ENCODE peak calls at places on chromosomes 16 and 17, in five cellular contexts. B, F, L, U and C are unnamed samples.
A peak's percentile ranks its signal among the peaks of the same experiment; 100 is the strongest.

GRCh38 chr16:75319513-75320401 is 68.3 kb upstream of the BCAR1 start:
- DNase-seq in B (no peak), F (peak; percentile 90), L (peak; percentile 73), U (no peak), C (no peak)

GRCh38 chr16:12398736-12399047 is 405.0 kb downstream of the CPPED1 start:
- DNase-seq in B (no peak), F (no peak), L (no peak), U (no peak), C (no peak)

GRCh38 chr17:82583720-82584234 is 64.2 kb downstream of the FOXK2 start:
- DNase-seq in B (no peak), F (no peak), L (no peak), U (no peak), C (no peak)

GRCh38 chr17:9206989-9207317 is 185.6 kb downstream of the NTN1 start:
- DNase-seq in B (no peak), F (no peak), L (no peak), U (no peak), C (no peak)

GRCh38 chr17:40111221-40112128 is 10.3 kb upstream of the MSL1 start:
- DNase-seq in B (peak; percentile 79), F (peak; percentile 99), L (peak; percentile 77), U (no peak), C (peak; percentile 80)

GRCh38 chr16:74568961-74569631 is 37.8 kb downstream of the GLG1 start:
- DNase-seq in B (no peak), F (no peak), L (peak; percentile 73), U (no peak), C (no peak)

GRCh38 chr16:30063893-30064745 is 1.4 kb upstream of the ALDOA start:
- DNase-seq in B (peak; percentile 23), F (no peak), L (no peak), U (peak; percentile 88), C (peak; percentile 61)

GRCh38 chr16:76791151-76791550 is 399.8 kb upstream of the MON1B start:
- DNase-seq in B (no peak), F (no peak), L (no peak), U (no peak), C (no peak)

GRCh38 chr16:27242868-27243590 is 25.5 kb downstream of the NSMCE1 start:
- DNase-seq in B (peak; percentile 39), F (peak; percentile 95), L (no peak), U (no peak), C (peak; percentile 49)

GRCh38 chr17:1455291-1455747 is 713 bp downstream of the CRK start:
- DNase-seq in B (peak; percentile 68), F (peak; percentile 77), L (peak; percentile 50), U (no peak), C (peak; percentile 58)

GRCh38 chr16:28218109-28218508 is 6.3 kb upstream of the XPO6 start:
- DNase-seq in B (peak; percentile 9), F (peak; percentile 73), L (peak; percentile 43), U (no peak), C (no peak)

GRCh38 chr17:16044484-16044883 is 44.9 kb downstream of the TTC19 start:
- DNase-seq in B (no peak), F (no peak), L (no peak), U (no peak), C (no peak)

GRCh38 chr17:29059281-29059680 is 16.3 kb downstream of the PIPOX start:
- DNase-seq in B (no peak), F (peak; percentile 65), L (peak; percentile 51), U (no peak), C (no peak)

GRCh38 chr17:64063766-64064224 is 43.4 kb upstream of the ICAM2 start:
- DNase-seq in B (peak; percentile 78), F (peak; percentile 67), L (no peak), U (peak; percentile 47), C (peak; percentile 75)

GRCh38 chr17:28416703-28417311 is 10.8 kb upstream of the SLC46A1 start:
- DNase-seq in B (peak; percentile 61), F (peak; percentile 74), L (peak; percentile 56), U (peak; percentile 23), C (peak; percentile 58)

GRCh38 chr17:75077490-75078096 is 10.2 kb upstream of the SLC16A5 start:
- DNase-seq in B (no peak), F (no peak), L (no peak), U (no peak), C (no peak)

GRCh38 chr16:67145746-67146145 is 5.1 kb downstream of the B3GNT9 start:
- DNase-seq in B (no peak), F (no peak), L (no peak), U (no peak), C (no peak)

GRCh38 chr16:67144943-67145342 is 5.9 kb downstream of the B3GNT9 start:
- DNase-seq in B (no peak), F (no peak), L (no peak), U (no peak), C (no peak)

GRCh38 chr16:67147437-67148140 is 3.2 kb downstream of the B3GNT9 start:
- DNase-seq in B (no peak), F (no peak), L (peak; percentile 65), U (no peak), C (no peak)

GRCh38 chr16:67148221-67148620 is 2.6 kb downstream of the B3GNT9 start:
- DNase-seq in B (no peak), F (no peak), L (no peak), U (no peak), C (no peak)

DNA sequence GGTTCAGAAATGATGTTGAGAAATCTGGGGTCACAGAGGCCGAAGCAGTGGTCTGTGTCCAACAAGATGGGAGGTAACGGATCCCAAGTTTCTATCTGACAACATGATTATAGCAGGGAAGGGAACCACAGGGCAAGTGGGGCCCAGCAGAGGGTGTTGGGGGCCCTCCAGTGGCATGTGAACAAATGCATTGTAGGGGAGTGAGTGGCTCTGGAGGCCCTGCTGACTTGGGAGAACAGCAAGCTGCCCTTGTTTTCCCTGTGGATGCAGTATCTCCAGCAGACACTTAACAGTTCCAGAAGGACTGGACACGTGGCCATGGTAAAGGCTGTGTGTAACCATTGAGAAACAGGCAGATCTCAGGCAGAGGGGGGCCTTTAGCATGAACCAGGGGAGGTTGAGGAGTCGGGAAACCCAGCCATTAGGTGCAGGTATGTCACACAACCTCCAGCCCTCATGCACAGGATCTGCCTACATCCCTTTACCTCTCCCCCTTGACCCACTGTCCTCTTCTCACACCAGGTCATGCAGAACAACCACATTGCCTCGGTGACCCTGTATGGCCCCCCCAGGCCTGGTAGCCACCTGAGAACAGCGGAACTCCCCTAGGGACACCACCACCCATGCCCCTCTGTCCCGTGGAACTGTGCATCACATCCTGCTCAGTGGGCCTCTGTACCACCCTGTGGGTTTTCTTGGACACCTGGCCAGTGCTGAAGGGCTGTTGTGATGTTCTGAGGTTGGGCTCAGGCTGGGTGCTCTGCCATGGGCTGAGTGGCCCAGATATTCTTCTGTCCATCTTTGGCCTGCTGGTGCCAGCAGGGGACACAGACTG is 4.1 kb downstream of the B3GNT9 start:
- DNase-seq in B (no peak), F (no peak), L (no peak), U (no peak), C (no peak)
- TF ChIP-seq CTCF in B (no peak), F (no peak), L (no peak), U (no peak), C (no peak)

DNA sequence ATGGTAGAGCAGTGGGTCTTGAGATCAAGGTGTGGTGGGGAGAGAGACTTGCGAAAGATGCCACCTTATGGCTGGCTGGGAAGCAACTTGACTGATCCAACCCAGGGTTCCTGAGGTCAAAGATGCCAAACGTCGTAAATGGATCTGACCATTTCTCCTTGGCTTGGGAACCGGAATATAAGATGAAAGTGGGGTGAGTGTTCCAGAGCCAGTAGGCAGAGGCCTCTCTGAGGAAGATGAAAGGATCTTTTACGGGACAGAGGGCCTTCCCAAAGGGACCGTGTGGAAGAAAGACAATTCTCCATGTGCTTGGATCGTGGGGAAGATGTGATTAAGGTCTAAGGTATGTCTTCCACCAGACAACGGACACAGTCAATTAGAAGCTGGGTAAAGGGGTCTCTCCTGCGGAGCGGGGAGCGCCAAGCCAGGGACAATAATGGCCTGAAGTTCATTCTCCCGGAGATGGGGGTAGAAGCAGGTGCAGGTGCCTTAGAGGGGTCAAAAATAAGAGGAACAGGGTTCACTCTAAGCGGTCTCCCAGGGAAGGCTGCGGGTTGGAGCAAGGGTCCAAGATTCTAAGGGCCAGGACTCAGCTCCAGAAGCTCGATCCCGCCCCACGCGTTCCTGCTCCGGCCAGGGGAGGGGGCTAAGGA is 802 bp downstream of the FXR2 start:
- DNase-seq in B (no peak), F (no peak), L (peak; percentile 37), U (no peak), C (no peak)
- TF ChIP-seq CTCF in B (no peak), F (no peak), L (no peak), U (no peak), C (no peak)

GRCh38 chr17:51641999-51642398 is 381.7 kb downstream of the UTP18 start:
- DNase-seq in B (no peak), F (no peak), L (no peak), U (no peak), C (no peak)

GRCh38 chr17:51636291-51636690 is 375.9 kb downstream of the UTP18 start:
- DNase-seq in B (peak; percentile 10), F (no peak), L (no peak), U (no peak), C (no peak)

GRCh38 chr17:51643702-51644490 is 383.6 kb downstream of the UTP18 start:
- DNase-seq in B (no peak), F (no peak), L (peak; percentile 65), U (no peak), C (no peak)

GRCh38 chr17:51638909-51639308 is 378.6 kb downstream of the UTP18 start:
- DNase-seq in B (no peak), F (no peak), L (no peak), U (no peak), C (no peak)

GRCh38 chr17:51640108-51640622 is 379.8 kb downstream of the UTP18 start:
- DNase-seq in B (peak; percentile 49), F (no peak), L (peak; percentile 17), U (no peak), C (no peak)
- TF ChIP-seq CTCF in B (peak; percentile 44), F (no peak), L (peak; percentile 49), U (peak; percentile 5), C (peak; percentile 40)

DNA sequence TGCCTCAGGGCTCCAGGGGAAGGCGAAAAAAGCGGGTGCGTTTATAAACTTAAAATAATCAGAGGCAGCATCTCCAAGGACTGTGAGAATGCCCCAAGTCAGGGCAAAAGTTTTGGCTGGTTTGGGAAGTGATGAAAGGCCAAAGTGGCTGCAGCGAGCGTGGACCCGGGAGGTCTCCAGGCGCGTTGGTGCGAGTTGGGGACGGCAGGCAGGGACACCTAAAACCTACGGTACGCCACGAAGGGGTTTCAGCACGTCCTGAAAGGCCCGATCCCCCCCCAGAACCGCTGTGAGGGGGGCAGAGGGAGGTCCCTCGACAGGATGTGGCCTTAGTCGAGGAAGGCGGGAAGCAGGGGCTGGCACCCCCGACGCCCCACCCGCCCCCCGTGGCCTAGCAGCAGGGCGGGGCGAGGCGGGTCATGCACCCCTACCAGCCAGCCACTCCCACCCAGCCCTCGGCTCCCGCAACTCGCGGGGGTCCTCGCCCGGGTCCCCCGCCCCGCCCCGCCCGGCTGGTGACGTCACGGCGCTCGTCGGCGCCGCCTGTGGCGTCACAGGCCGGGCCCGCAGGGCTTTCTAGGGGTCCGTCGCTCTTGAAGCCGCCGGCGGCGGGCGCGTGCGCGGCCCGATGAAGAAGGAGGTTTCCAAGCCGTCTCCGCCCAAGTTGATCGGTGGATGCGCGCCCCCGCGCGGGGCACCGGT is at the start of gene MYCBPAP:
- DNase-seq in B (peak; percentile 77), F (peak; percentile 72), L (no peak), U (peak; percentile 66), C (peak; percentile 88)
- TF ChIP-seq CTCF in B (no peak), F (no peak), L (no peak), U (no peak), C (no peak)

GRCh38 chr17:78924481-78925151 is 571 bp downstream of the TIMP2 start:
- DNase-seq in B (peak; percentile 18), F (no peak), L (no peak), U (no peak), C (peak; percentile 56)
- TF ChIP-seq CTCF in B (no peak), F (no peak), L (no peak), U (no peak), C (no peak)